ENCODE peak calls at places on chromosomes 13 and 19, in nine cellular contexts. H, C, B, E, D, W, R, J and L are unnamed samples.

GRCh38 chr19:4361152-4362037 is 18.0 kb downstream of the MPND start:
- DNase-seq in H (no peak), C (no peak), B (no peak), E (no peak), D (no peak), W (peak), R (no peak), J (no peak), L (no peak)

GRCh38 chr13:30125422-30126073 is 181.8 kb downstream of the KATNAL1 start:
- DNase-seq in H (no peak), C (no peak), B (no peak), E (peak), D (no peak), W (peak), R (peak), J (no peak), L (peak)

GRCh38 chr13:112183544-112184145 is 116.7 kb downstream of the SOX1 start:
- DNase-seq in H (no peak), C (no peak), B (no peak), E (no peak), D (no peak), W (no peak), R (no peak), J (no peak), L (no peak)

GRCh38 chr13:75687145-75687763 is 51.1 kb downstream of the LMO7 start:
- DNase-seq in H (no peak), C (no peak), B (no peak), E (no peak), D (peak), W (peak), R (peak), J (no peak), L (no peak)

GRCh38 chr13:95704510-95704909 is 27.6 kb downstream of the DNAJC3 start:
- DNase-seq in H (no peak), C (no peak), B (no peak), E (no peak), D (peak), W (no peak), R (no peak), J (no peak), L (no peak)

GRCh38 chr19:38145627-38146026 is 78.4 kb downstream of the DPF1 start:
- DNase-seq in H (no peak), C (no peak), B (no peak), E (no peak), D (peak), W (no peak), R (no peak), J (no peak), L (no peak)

GRCh38 chr19:19304186-19304975 is 15.9 kb downstream of the SUGP1 start:
- DNase-seq in H (no peak), C (peak), B (no peak), E (no peak), D (no peak), W (peak), R (no peak), J (no peak), L (no peak)

GRCh38 chr13:52010890-52011689 is at the start of gene ATP7B:
- DNase-seq in H (peak), C (no peak), B (no peak), E (no peak), D (no peak), W (no peak), R (peak), J (no peak), L (peak)

GRCh38 chr13:45142440-45143345 is 22.4 kb downstream of the GTF2F2 start:
- DNase-seq in H (no peak), C (no peak), B (no peak), E (no peak), D (no peak), W (peak), R (peak), J (no peak), L (no peak)

GRCh38 chr19:3450796-3451411 is 29.4 kb downstream of the SMIM24 start:
- DNase-seq in H (peak), C (peak), B (peak), E (peak), D (peak), W (peak), R (peak), J (no peak), L (peak)

GRCh38 chr13:28658539-28658795 is 463 bp upstream of the POMP start:
- DNase-seq in H (no peak), C (no peak), B (no peak), E (no peak), D (no peak), W (no peak), R (peak), J (no peak), L (no peak)

GRCh38 chr13:80798576-80799133 is 457.7 kb upstream of the SPRY2 start:
- DNase-seq in H (no peak), C (no peak), B (no peak), E (no peak), D (no peak), W (no peak), R (no peak), J (no peak), L (no peak)

GRCh38 chr13:98478134-98479129 is 98.5 kb downstream of the STK24 start:
- DNase-seq in H (no peak), C (no peak), B (no peak), E (peak), D (no peak), W (peak), R (peak), J (no peak), L (no peak)

GRCh38 chr19:2416321-2417097 is 10.9 kb downstream of the TIMM13 start:
- DNase-seq in H (no peak), C (no peak), B (no peak), E (no peak), D (no peak), W (no peak), R (no peak), J (no peak), L (no peak)

GRCh38 chr19:50909240-50910070 is 1.7 kb downstream of the KLK4 start:
- DNase-seq in H (peak), C (no peak), B (no peak), E (no peak), D (peak), W (no peak), R (peak), J (peak), L (no peak)

GRCh38 chr13:108621421-108621820 is 8.0 kb upstream of the MYO16 start:
- DNase-seq in H (no peak), C (no peak), B (no peak), E (peak), D (no peak), W (no peak), R (peak), J (no peak), L (no peak)

GRCh38 chr19:1410136-1410786 is 2.9 kb downstream of the DAZAP1 start:
- DNase-seq in H (no peak), C (no peak), B (no peak), E (no peak), D (no peak), W (peak), R (peak), J (no peak), L (no peak)

GRCh38 chr13:95937700-95938320 is 115.4 kb downstream of the UGGT2 start:
- DNase-seq in H (no peak), C (no peak), B (no peak), E (no peak), D (no peak), W (no peak), R (no peak), J (no peak), L (no peak)

GRCh38 chr13:98599502-98600328 is 22.8 kb upstream of the STK24 start:
- DNase-seq in H (no peak), C (no peak), B (no peak), E (no peak), D (no peak), W (peak), R (no peak), J (no peak), L (no peak)

GRCh38 chr19:36060430-36060829 is 5.7 kb downstream of the WDR62 start:
- DNase-seq in H (peak), C (peak), B (no peak), E (no peak), D (no peak), W (peak), R (peak), J (no peak), L (peak)

GRCh38 chr19:10093295-10094186 is 7.4 kb downstream of the SHFL start:
- DNase-seq in H (no peak), C (no peak), B (no peak), E (no peak), D (no peak), W (no peak), R (no peak), J (no peak), L (no peak)

GRCh38 chr19:45117666-45118065 is 24.7 kb downstream of the PPP1R37 start:
- DNase-seq in H (no peak), C (no peak), B (no peak), E (no peak), D (no peak), W (no peak), R (no peak), J (no peak), L (no peak)

GRCh38 chr13:113806104-113806471 is 47.1 kb downstream of the TMEM255B start:
- DNase-seq in H (no peak), C (peak), B (no peak), E (no peak), D (no peak), W (no peak), R (no peak), J (no peak), L (no peak)

GRCh38 chr19:45767410-45767880 is 1.6 kb downstream of the SIX5 start:
- DNase-seq in H (no peak), C (peak), B (peak), E (no peak), D (peak), W (peak), R (peak), J (peak), L (peak)

GRCh38 chr19:1366899-1367870 is 16.5 kb upstream of the NDUFS7 start:
- DNase-seq in H (no peak), C (no peak), B (no peak), E (no peak), D (no peak), W (no peak), R (no peak), J (no peak), L (no peak)

GRCh38 chr13:33123066-33123940 is 107.1 kb downstream of the KL start:
- DNase-seq in H (no peak), C (peak), B (no peak), E (no peak), D (no peak), W (peak), R (no peak), J (no peak), L (no peak)

GRCh38 chr19:41325947-41326706 is 16.2 kb downstream of the CCDC97 start:
- DNase-seq in H (peak), C (no peak), B (no peak), E (no peak), D (no peak), W (peak), R (peak), J (no peak), L (no peak)

GRCh38 chr19:6213266-6213595 is 66.5 kb downstream of the MLLT1 start:
- DNase-seq in H (no peak), C (no peak), B (no peak), E (no peak), D (no peak), W (no peak), R (no peak), J (no peak), L (no peak)

GRCh38 chr13:70568571-70568970 is 460.3 kb upstream of the KLHL1 start:
- DNase-seq in H (peak), C (no peak), B (peak), E (no peak), D (peak), W (peak), R (peak), J (no peak), L (no peak)

GRCh38 chr13:47794963-47795362 is 206.1 kb downstream of the SUCLA2 start:
- DNase-seq in H (no peak), C (no peak), B (no peak), E (no peak), D (no peak), W (peak), R (peak), J (no peak), L (no peak)